ENCODE peak calls at places on chromosome 22, in four cellular contexts. One of them, this sample, is unnamed.

GRCh38 chr22:41021039-41021654 is 70.0 kb downstream of the RBX1 start:
- DNase-seq in astrocyte of the cerebellum: no peak
- DNase-seq in AG04450: no peak
- DNase-seq in Peyer's patch: peak
- DNase-seq in this sample: peak

GRCh38 chr22:29625090-29625825 is 21.8 kb downstream of the NF2 start:
- DNase-seq in astrocyte of the cerebellum: peak
- DNase-seq in AG04450: no peak
- DNase-seq in Peyer's patch: peak
- DNase-seq in this sample: peak

GRCh38 chr22:37273126-37273845 is 9.0 kb upstream of the CYTH4 start:
- DNase-seq in astrocyte of the cerebellum: peak
- DNase-seq in AG04450: peak
- DNase-seq in Peyer's patch: no peak
- DNase-seq in this sample: no peak

GRCh38 chr22:22712092-22712658 is 67.8 kb downstream of the GGTLC2 start:
- DNase-seq in astrocyte of the cerebellum: no peak
- DNase-seq in AG04450: no peak
- DNase-seq in Peyer's patch: peak
- DNase-seq in this sample: no peak

GRCh38 chr22:33579448-33580093 is 340.7 kb downstream of the LARGE1 start:
- DNase-seq in astrocyte of the cerebellum: peak
- DNase-seq in AG04450: no peak
- DNase-seq in Peyer's patch: peak
- DNase-seq in this sample: peak

GRCh38 chr22:50550395-50550794 is 4.7 kb downstream of the KLHDC7B start:
- DNase-seq in astrocyte of the cerebellum: no peak
- DNase-seq in AG04450: no peak
- DNase-seq in Peyer's patch: no peak
- DNase-seq in this sample: no peak

GRCh38 chr22:47782461-47783075 is 1020.1 kb downstream of the TBC1D22A start:
- DNase-seq in astrocyte of the cerebellum: no peak
- DNase-seq in AG04450: no peak
- DNase-seq in Peyer's patch: no peak
- DNase-seq in this sample: no peak

GRCh38 chr22:39748877-39749276 is 144.7 kb downstream of the ENTHD1 start:
- DNase-seq in astrocyte of the cerebellum: peak
- DNase-seq in AG04450: peak
- DNase-seq in Peyer's patch: no peak
- DNase-seq in this sample: no peak

GRCh38 chr22:22912722-22913253 is 25.2 kb downstream of the IGLL5 start:
- DNase-seq in astrocyte of the cerebellum: no peak
- DNase-seq in AG04450: no peak
- DNase-seq in Peyer's patch: no peak
- DNase-seq in this sample: no peak

GRCh38 chr22:25564320-25564978 is at the start of gene GRK3:
- DNase-seq in astrocyte of the cerebellum: no peak
- DNase-seq in AG04450: no peak
- DNase-seq in Peyer's patch: peak
- DNase-seq in this sample: peak

GRCh38 chr22:17815703-17816254 is 41.5 kb upstream of the BID start:
- DNase-seq in astrocyte of the cerebellum: no peak
- DNase-seq in AG04450: no peak
- DNase-seq in Peyer's patch: no peak
- DNase-seq in this sample: no peak

GRCh38 chr22:41557401-41558240 is 3.2 kb upstream of the CSDC2 start:
- DNase-seq in astrocyte of the cerebellum: no peak
- DNase-seq in AG04450: peak
- DNase-seq in Peyer's patch: peak
- DNase-seq in this sample: peak

GRCh38 chr22:22935546-22936157 is 48.0 kb downstream of the IGLL5 start:
- DNase-seq in astrocyte of the cerebellum: no peak
- DNase-seq in AG04450: no peak
- DNase-seq in Peyer's patch: peak
- DNase-seq in this sample: no peak

GRCh38 chr22:41366323-41367014 is 15.3 kb upstream of the TEF start:
- DNase-seq in astrocyte of the cerebellum: no peak
- DNase-seq in AG04450: no peak
- DNase-seq in Peyer's patch: no peak
- DNase-seq in this sample: no peak

GRCh38 chr22:26697151-26697550 is 39.8 kb downstream of the MIAT start:
- DNase-seq in astrocyte of the cerebellum: no peak
- DNase-seq in AG04450: no peak
- DNase-seq in Peyer's patch: no peak
- DNase-seq in this sample: no peak

GRCh38 chr22:37179126-37179470 is 8.9 kb downstream of the C1QTNF6 start:
- DNase-seq in astrocyte of the cerebellum: no peak
- DNase-seq in AG04450: no peak
- DNase-seq in Peyer's patch: no peak
- DNase-seq in this sample: no peak

GRCh38 chr22:27215826-27216320 is 558.5 kb downstream of the MIAT start:
- DNase-seq in astrocyte of the cerebellum: no peak
- DNase-seq in AG04450: no peak
- DNase-seq in Peyer's patch: no peak
- DNase-seq in this sample: no peak

GRCh38 chr22:32733196-32733595 is 68.3 kb upstream of the TIMP3 start:
- DNase-seq in astrocyte of the cerebellum: no peak
- DNase-seq in AG04450: no peak
- DNase-seq in Peyer's patch: no peak
- DNase-seq in this sample: no peak

GRCh38 chr22:49590851-49591445 is 236.7 kb downstream of the BRD1 start:
- DNase-seq in astrocyte of the cerebellum: no peak
- DNase-seq in AG04450: no peak
- DNase-seq in Peyer's patch: no peak
- DNase-seq in this sample: no peak

GRCh38 chr22:43197271-43197941 is 10.5 kb upstream of the TTLL12 start:
- DNase-seq in astrocyte of the cerebellum: no peak
- DNase-seq in AG04450: no peak
- DNase-seq in Peyer's patch: no peak
- DNase-seq in this sample: no peak

GRCh38 chr22:22072169-22072836 is 89.7 kb upstream of the TOP3B start:
- DNase-seq in astrocyte of the cerebellum: no peak
- DNase-seq in AG04450: no peak
- DNase-seq in Peyer's patch: no peak
- DNase-seq in this sample: no peak

GRCh38 chr22:38033522-38034277 is 23.5 kb upstream of the PICK1 start:
- DNase-seq in astrocyte of the cerebellum: no peak
- DNase-seq in AG04450: no peak
- DNase-seq in Peyer's patch: no peak
- DNase-seq in this sample: no peak

GRCh38 chr22:40187389-40187788 is 9.7 kb downstream of the TNRC6B start:
- DNase-seq in astrocyte of the cerebellum: no peak
- DNase-seq in AG04450: no peak
- DNase-seq in Peyer's patch: no peak
- DNase-seq in this sample: no peak

GRCh38 chr22:45009881-45010531 is at the start of gene PHF21B:
- DNase-seq in astrocyte of the cerebellum: peak
- DNase-seq in AG04450: no peak
- DNase-seq in Peyer's patch: no peak
- DNase-seq in this sample: peak
- TF ChIP-seq CTCF in astrocyte of the cerebellum: no peak
- TF ChIP-seq CTCF in AG04450: no peak
- TF ChIP-seq CTCF in Peyer's patch: no peak
- TF ChIP-seq CTCF in this sample: no peak

DNA sequence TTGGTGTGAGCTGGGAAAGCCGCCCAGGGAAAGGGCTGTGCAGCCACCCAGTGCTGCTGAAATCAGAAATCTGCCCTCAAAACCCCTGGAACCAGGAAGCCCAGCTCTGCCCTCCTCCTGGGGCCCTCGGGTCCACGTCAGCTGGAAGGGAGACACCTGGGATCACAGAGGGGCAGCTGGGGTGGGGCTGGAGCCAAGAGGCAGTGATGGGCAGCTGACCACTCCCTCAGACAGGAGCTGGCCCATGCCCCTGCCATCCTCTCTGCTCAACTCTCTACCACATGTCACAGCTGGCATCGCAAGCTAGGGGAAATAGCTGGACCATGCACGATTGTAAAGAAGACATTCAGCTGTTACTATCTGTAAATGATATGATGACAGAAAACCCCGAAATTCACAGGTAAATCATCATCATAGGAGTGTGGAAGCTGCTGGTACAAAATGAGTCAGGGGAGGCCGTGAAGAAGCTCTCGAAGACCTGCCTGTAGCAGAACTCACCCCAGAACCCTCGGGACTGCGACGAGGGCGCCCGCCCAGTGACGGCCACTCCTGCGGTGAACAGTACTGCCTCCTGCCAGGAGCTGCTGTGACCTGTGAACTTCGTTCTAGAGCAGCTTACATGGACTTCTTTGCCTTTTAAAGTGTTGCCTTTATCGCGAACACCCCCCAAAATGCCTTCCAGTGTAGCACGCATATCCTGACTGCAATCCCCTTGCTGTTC is 55.9 kb downstream of the CERK start:
- DNase-seq in astrocyte of the cerebellum: no peak
- DNase-seq in AG04450: no peak
- DNase-seq in Peyer's patch: no peak
- DNase-seq in this sample: no peak
- TF ChIP-seq CTCF in astrocyte of the cerebellum: no peak
- TF ChIP-seq CTCF in AG04450: no peak
- TF ChIP-seq CTCF in Peyer's patch: no peak
- TF ChIP-seq CTCF in this sample: no peak

GRCh38 chr22:46260038-46260437 is 3.1 kb downstream of the PKDREJ start:
- DNase-seq in astrocyte of the cerebellum: no peak
- DNase-seq in AG04450: no peak
- DNase-seq in Peyer's patch: no peak
- DNase-seq in this sample: no peak

GRCh38 chr22:46259374-46259773 is 3.8 kb downstream of the PKDREJ start:
- DNase-seq in astrocyte of the cerebellum: no peak
- DNase-seq in AG04450: no peak
- DNase-seq in Peyer's patch: no peak
- DNase-seq in this sample: no peak

GRCh38 chr22:46267431-46268279 is at the start of gene TTC38:
- DNase-seq in astrocyte of the cerebellum: peak
- DNase-seq in AG04450: no peak
- DNase-seq in Peyer's patch: peak
- DNase-seq in this sample: peak

GRCh38 chr22:46263208-46263575 is at the start of gene PKDREJ:
- DNase-seq in astrocyte of the cerebellum: no peak
- DNase-seq in AG04450: no peak
- DNase-seq in Peyer's patch: no peak
- DNase-seq in this sample: no peak

DNA sequence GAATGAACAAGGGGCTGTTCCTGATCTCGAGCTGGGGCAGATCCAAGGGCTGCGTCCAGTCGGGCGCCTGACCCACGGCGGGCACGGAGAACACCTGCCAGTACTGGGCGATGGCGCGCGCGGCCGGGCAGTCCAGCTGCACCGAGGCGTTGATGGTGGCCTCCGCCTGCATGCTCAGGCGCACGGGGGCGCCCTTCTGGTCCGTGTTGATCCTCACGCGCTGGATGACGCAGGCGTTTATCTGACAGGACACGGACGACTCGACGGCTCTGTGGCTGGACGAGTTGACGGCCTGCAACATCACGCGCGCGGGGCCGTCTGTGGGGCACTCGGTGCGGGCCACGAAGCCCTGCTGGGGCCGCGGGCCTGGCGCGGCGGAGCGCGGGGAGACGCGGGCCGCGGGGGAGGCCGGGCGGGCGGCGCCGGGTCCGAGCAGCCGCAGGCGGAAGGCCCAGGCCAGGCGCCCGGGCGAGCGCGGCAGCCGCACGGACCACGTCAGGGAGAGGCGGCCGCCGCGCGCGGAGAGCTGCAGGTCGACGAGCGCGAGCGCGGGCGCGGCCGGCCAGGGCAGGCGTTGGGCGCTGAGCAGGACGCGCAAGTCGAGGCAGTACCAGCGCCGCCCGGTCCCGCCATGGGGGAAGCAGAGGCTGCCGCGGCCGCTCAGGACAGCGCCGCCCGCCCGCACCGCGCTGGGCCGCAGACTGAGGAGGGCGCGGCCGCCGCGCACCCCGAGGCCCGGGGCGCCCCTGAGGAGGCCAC is 515 bp downstream of the PKDREJ start:
- DNase-seq in astrocyte of the cerebellum: no peak
- DNase-seq in AG04450: no peak
- DNase-seq in Peyer's patch: peak
- DNase-seq in this sample: peak
- TF ChIP-seq CTCF in astrocyte of the cerebellum: peak
- TF ChIP-seq CTCF in AG04450: peak
- TF ChIP-seq CTCF in Peyer's patch: peak
- TF ChIP-seq CTCF in this sample: no peak

GRCh38 chr22:35739642-35740041 is 22.0 kb downstream of the APOL5 start:
- DNase-seq in astrocyte of the cerebellum: no peak
- DNase-seq in AG04450: no peak
- DNase-seq in Peyer's patch: no peak
- DNase-seq in this sample: no peak
- TF ChIP-seq CTCF in astrocyte of the cerebellum: peak
- TF ChIP-seq CTCF in AG04450: peak
- TF ChIP-seq CTCF in Peyer's patch: peak
- TF ChIP-seq CTCF in this sample: no peak

GRCh38 chr22:45154383-45154782 is 9.3 kb upstream of the NUP50 start:
- DNase-seq in astrocyte of the cerebellum: no peak
- DNase-seq in AG04450: no peak
- DNase-seq in Peyer's patch: no peak
- DNase-seq in this sample: no peak
- TF ChIP-seq CTCF in astrocyte of the cerebellum: no peak
- TF ChIP-seq CTCF in AG04450: no peak
- TF ChIP-seq CTCF in Peyer's patch: no peak
- TF ChIP-seq CTCF in this sample: no peak

GRCh38 chr22:28217277-28217676 is 298.2 kb upstream of the PITPNB start:
- DNase-seq in astrocyte of the cerebellum: no peak
- DNase-seq in AG04450: no peak
- DNase-seq in Peyer's patch: no peak
- DNase-seq in this sample: no peak
- TF ChIP-seq CTCF in astrocyte of the cerebellum: no peak
- TF ChIP-seq CTCF in AG04450: no peak
- TF ChIP-seq CTCF in Peyer's patch: no peak
- TF ChIP-seq CTCF in this sample: no peak

DNA sequence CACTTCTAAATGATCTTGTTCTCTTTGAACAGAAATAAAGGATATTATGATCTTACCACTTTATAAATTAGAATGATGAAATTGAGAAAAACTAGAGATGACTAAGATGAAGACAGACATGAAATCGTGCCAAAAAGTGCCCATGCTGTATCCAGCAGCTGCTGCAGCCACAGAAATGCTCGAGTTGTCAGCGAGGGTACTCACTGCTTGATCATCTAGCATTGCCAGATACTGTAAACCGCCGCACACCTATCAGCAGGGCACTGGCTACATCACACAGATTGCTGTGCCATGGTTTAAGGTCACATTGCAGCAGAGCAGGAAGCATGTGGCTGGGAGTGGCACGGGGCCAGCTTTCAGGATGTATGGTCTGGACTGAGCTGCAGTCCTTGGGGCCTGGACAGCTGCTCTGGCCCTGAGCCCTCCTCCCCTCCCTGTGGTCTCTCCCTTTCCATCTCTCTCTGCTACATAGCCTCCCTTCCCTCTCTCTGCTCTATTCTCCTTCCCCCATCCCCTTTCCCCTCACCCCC is 51.0 kb upstream of the SEPTIN5 start:
- DNase-seq in astrocyte of the cerebellum: peak
- DNase-seq in AG04450: peak
- DNase-seq in Peyer's patch: peak
- DNase-seq in this sample: peak
- TF ChIP-seq CTCF in astrocyte of the cerebellum: no peak
- TF ChIP-seq CTCF in AG04450: no peak
- TF ChIP-seq CTCF in Peyer's patch: no peak
- TF ChIP-seq CTCF in this sample: no peak